ENCODE peak calls at places on chromosomes 13 and 19, in nine cellular contexts. P, L, N, X, C, T, K, F and I are unnamed samples.

GRCh38 chr19:5627395-5627904 is 4.6 kb downstream of the SAFB start:
- DNase-seq in N (peak; percentile 38), P (no peak), T (peak; percentile 38), F (peak; percentile 90), X (peak; percentile 76), C (peak; percentile 23), L (peak; percentile 86), K (peak; percentile 55), I (no peak)

GRCh38 chr13:59776924-59777690 is 386.6 kb downstream of the DIAPH3 start:
- DNase-seq in K (no peak), N (no peak), T (no peak), X (no peak), P (peak; percentile 49), C (peak; percentile 8), F (no peak), L (no peak), I (peak; percentile 92)

GRCh38 chr19:439167-439900 is 21.5 kb downstream of the SHC2 start:
- DNase-seq in L (no peak), X (no peak), K (no peak), F (no peak), P (no peak), T (no peak), C (no peak), N (no peak), I (no peak)

GRCh38 chr13:76697277-76697676 is 188.9 kb downstream of the KCTD12 start:
- DNase-seq in X (no peak), F (no peak), T (no peak), L (no peak), N (no peak), C (no peak), K (no peak), P (no peak), I (no peak)

GRCh38 chr19:30159636-30160035 is 212.5 kb upstream of the ZNF536 start:
- DNase-seq in X (no peak), T (no peak), L (no peak), F (no peak), K (no peak), N (no peak), P (no peak), C (no peak), I (no peak)

GRCh38 chr13:90800082-90800746 is 547.3 kb upstream of the MIR17HG start:
- DNase-seq in P (no peak), C (no peak), L (peak; percentile 61), X (peak; percentile 83), F (no peak), K (no peak), T (peak; percentile 33), N (no peak), I (no peak)

GRCh38 chr19:34494601-34495000 is 13.0 kb downstream of the WTIP start:
- DNase-seq in N (no peak), T (no peak), X (no peak), C (no peak), K (no peak), P (no peak), L (no peak), F (no peak), I (no peak)

GRCh38 chr19:48509467-48510194 is 2.0 kb downstream of the LMTK3 start:
- DNase-seq in K (peak; percentile 65), F (no peak), X (no peak), T (peak; percentile 26), C (no peak), N (peak; percentile 78), P (no peak), L (no peak), I (no peak)

GRCh38 chr19:14542721-14543328 is 13.4 kb downstream of the TECR start:
- DNase-seq in X (peak; percentile 55), L (no peak), F (peak; percentile 75), K (no peak), N (no peak), P (peak; percentile 31), C (no peak), T (no peak), I (peak; percentile 68)

GRCh38 chr13:57595775-57596174 is 35.8 kb upstream of the PCDH17 start:
- DNase-seq in C (no peak), X (no peak), L (no peak), N (no peak), F (no peak), T (no peak), K (no peak), P (no peak), I (no peak)
- TF ChIP-seq CTCF in C (no peak), X (no peak), L (no peak), N (no peak), F (no peak), T (no peak), K (no peak), P (no peak), I (no peak)

GRCh38 chr19:18319591-18320135 is 3.2 kb downstream of the LSM4 start:
- DNase-seq in X (no peak), F (no peak), C (no peak), L (peak; percentile 66), T (peak; percentile 88), K (no peak), P (no peak), N (no peak), I (no peak)

GRCh38 chr19:18322318-18322758 is 538 bp downstream of the LSM4 start:
- DNase-seq in C (no peak), L (peak; percentile 62), N (peak; percentile 81), X (no peak), P (no peak), K (peak; percentile 82), F (peak; percentile 87), T (peak; percentile 79), I (peak; percentile 55)

GRCh38 chr19:18322759-18323460 is at the start of gene LSM4:
- DNase-seq in N (peak; percentile 99), P (peak; percentile 71), L (peak; percentile 99), T (peak; percentile 100), F (peak; percentile 100), X (peak; percentile 99), K (peak; percentile 100), C (peak; percentile 100), I (peak; percentile 92)

GRCh38 chr19:18321729-18322091 is 1.2 kb downstream of the LSM4 start:
- DNase-seq in F (peak; percentile 76), P (no peak), T (no peak), X (no peak), L (no peak), K (no peak), N (no peak), C (no peak), I (no peak)

GRCh38 chr19:18320865-18321728 is 1.8 kb downstream of the LSM4 start:
- DNase-seq in L (peak; percentile 65), P (no peak), X (no peak), C (no peak), F (no peak), T (peak; percentile 85), N (no peak), K (no peak), I (no peak)
- H3K4me3 ChIP-seq in L (no peak overlapping the region), P (no peak overlapping the region), X (no peak overlapping the region), C (peak overlapping the region; percentile 80), F (peak overlapping the region; percentile 69), T (no peak overlapping the region), N (peak overlapping the region; percentile 76), K (peak overlapping the region; percentile 91), I (no peak overlapping the region)

GRCh38 chr13:23671367-23671766 is 101.2 kb downstream of the TNFRSF19 start:
- DNase-seq in K (no peak), X (no peak), P (no peak), F (no peak), C (no peak), T (no peak), L (no peak), N (no peak), I (no peak)

GRCh38 chr13:23672616-23673015 is 102.4 kb downstream of the TNFRSF19 start:
- DNase-seq in L (no peak), K (no peak), F (no peak), T (no peak), N (no peak), X (peak; percentile 29), C (no peak), P (no peak), I (no peak)

GRCh38 chr13:23670793-23671192 is 100.6 kb downstream of the TNFRSF19 start:
- DNase-seq in K (no peak), C (no peak), F (no peak), N (no peak), P (no peak), L (no peak), X (no peak), T (no peak), I (no peak)

GRCh38 chr13:23673354-23673753 is 103.1 kb downstream of the TNFRSF19 start:
- DNase-seq in K (no peak), T (no peak), P (peak; percentile 58), C (no peak), F (no peak), X (no peak), L (no peak), N (no peak), I (peak; percentile 89)

DNA sequence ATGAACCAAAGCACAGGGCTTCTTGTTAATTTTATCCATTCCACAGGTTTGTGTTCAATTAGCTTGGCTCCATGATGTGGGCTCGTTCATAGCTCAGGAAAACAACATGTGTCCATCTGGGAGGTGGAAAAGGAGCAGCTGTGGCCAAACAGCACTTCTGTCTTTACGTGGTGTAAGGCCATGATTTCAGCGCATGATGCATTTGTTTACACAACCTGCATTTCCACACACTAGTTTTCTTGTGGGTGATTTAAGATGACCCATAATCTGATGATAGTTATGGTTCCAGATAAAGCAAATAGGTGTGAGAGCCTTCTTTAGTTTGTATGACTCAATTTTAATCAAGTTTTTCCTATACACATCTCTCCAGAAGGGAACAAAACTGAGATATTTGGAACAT is 101.7 kb downstream of the TNFRSF19 start:
- DNase-seq in L (no peak), X (no peak), P (no peak), T (no peak), K (no peak), C (no peak), N (no peak), F (no peak), I (peak; percentile 96)
- H3K36me3 ChIP-seq in L (peaks cover 8% of the 10 kb centered on the region), X (peaks cover 36% of the 10 kb centered on the region), P (no peaks in the 10 kb centered on the region), T (no peaks in the 10 kb centered on the region), K (peaks cover 4% of the 10 kb centered on the region), C (peaks cover 12% of the 10 kb centered on the region), N (no peaks in the 10 kb centered on the region), F (no peaks in the 10 kb centered on the region), I (no peaks in the 10 kb centered on the region)

GRCh38 chr13:23776698-23777570 is 112.3 kb downstream of the MIPEP start:
- DNase-seq in F (no peak), P (no peak), K (no peak), L (no peak), N (no peak), C (no peak), T (no peak), X (no peak), I (no peak)

GRCh38 chr13:23778007-23778687 is 111.1 kb downstream of the MIPEP start:
- DNase-seq in C (no peak), L (no peak), F (no peak), T (no peak), N (no peak), K (no peak), X (no peak), P (no peak), I (no peak)

GRCh38 chr13:23777571-23777870 is 111.7 kb downstream of the MIPEP start:
- DNase-seq in L (no peak), K (no peak), T (no peak), C (no peak), F (no peak), P (no peak), N (no peak), X (no peak), I (no peak)

DNA sequence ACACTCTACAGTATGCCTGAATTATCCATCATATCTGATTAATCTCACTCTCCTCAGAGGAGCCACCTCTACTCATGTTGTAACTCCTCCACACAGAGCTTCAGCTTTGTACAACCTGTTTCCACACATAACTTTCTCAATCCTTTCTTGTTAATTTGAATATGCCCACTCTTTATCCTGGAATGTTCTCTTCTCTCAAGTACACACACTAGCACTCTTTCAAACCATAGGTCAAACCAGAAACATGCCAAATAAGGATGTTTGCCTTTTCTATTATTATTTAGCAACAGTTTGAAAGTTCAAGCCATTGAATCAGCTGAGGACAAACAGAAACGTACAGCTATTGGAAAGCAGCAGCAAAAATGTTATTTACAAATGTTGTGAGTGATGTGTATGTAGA is 110.3 kb downstream of the MIPEP start:
- DNase-seq in X (no peak), L (no peak), K (no peak), P (no peak), C (no peak), T (no peak), N (no peak), F (no peak), I (peak; percentile 90)
- TF ChIP-seq CTCF in X (no peak), L (no peak), K (no peak), P (no peak), C (no peak), T (no peak), N (no peak), F (no peak), I (no peak)